ENCODE peak calls at places on chromosomes 6 and 20, in eight cellular contexts. N, F, Q, Z, J, B, I and X are unnamed samples.

GRCh38 chr20:63619505-63619904 is 7.4 kb downstream of the GMEB2 start:
- DNase-seq in N (no peak), F (no peak), Q (no peak), Z (no peak), J (no peak), B (no peak), I (no peak), X (no peak)

GRCh38 chr6:82902290-82902689 is 163.4 kb downstream of the UBE3D start:
- DNase-seq in N (no peak), F (no peak), Q (no peak), Z (no peak), J (no peak), B (no peak), I (no peak), X (no peak)

GRCh38 chr6:25237579-25237978 is 41.6 kb upstream of the CARMIL1 start:
- DNase-seq in N (no peak), F (no peak), Q (no peak), Z (no peak), J (no peak), B (no peak), I (no peak), X (no peak)

GRCh38 chr20:62161347-62161746 is 17.8 kb downstream of the SS18L1 start:
- DNase-seq in N (no peak), F (no peak), Q (no peak), Z (no peak), J (no peak), B (no peak), I (no peak), X (no peak)

GRCh38 chr6:1672379-1672778 is 62.7 kb downstream of the FOXC1 start:
- DNase-seq in N (no peak), F (no peak), Q (no peak), Z (no peak), J (no peak), B (no peak), I (no peak), X (no peak)

GRCh38 chr6:14799928-14800327 is 445.9 kb upstream of the JARID2 start:
- DNase-seq in N (peak), F (no peak), Q (peak), Z (no peak), J (no peak), B (peak), I (peak), X (peak)

GRCh38 chr6:154732538-154732823 is 735 bp upstream of the SCAF8 start:
- DNase-seq in N (no peak), F (no peak), Q (no peak), Z (no peak), J (no peak), B (no peak), I (no peak), X (no peak)

GRCh38 chr6:104700371-104701185 is 159.1 kb downstream of the HACE1 start:
- DNase-seq in N (no peak), F (peak), Q (no peak), Z (no peak), J (no peak), B (no peak), I (no peak), X (no peak)

GRCh38 chr20:59183751-59184150 is 20.1 kb downstream of the ZNF831 start:
- DNase-seq in N (no peak), F (no peak), Q (peak), Z (no peak), J (no peak), B (no peak), I (no peak), X (no peak)

GRCh38 chr20:64064145-64064698 is 1.2 kb downstream of the TCEA2 start:
- DNase-seq in N (no peak), F (no peak), Q (peak), Z (no peak), J (no peak), B (peak), I (no peak), X (no peak)

GRCh38 chr6:108632441-108632840 is 71.7 kb downstream of the FOXO3 start:
- DNase-seq in N (no peak), F (no peak), Q (no peak), Z (no peak), J (no peak), B (no peak), I (no peak), X (no peak)

GRCh38 chr6:167031082-167031709 is 32.0 kb downstream of the CEP43 start:
- DNase-seq in N (no peak), F (no peak), Q (no peak), Z (no peak), J (no peak), B (no peak), I (no peak), X (no peak)

GRCh38 chr6:17505767-17506280 is 94.3 kb upstream of the FAM8A1 start:
- DNase-seq in N (no peak), F (peak), Q (no peak), Z (no peak), J (no peak), B (no peak), I (no peak), X (no peak)

GRCh38 chr20:17727351-17727750 is 27.6 kb downstream of the BANF2 start:
- DNase-seq in N (no peak), F (no peak), Q (no peak), Z (no peak), J (no peak), B (no peak), I (no peak), X (no peak)

GRCh38 chr20:58639182-58640146 is 11.6 kb upstream of the STX16 start:
- DNase-seq in N (peak), F (no peak), Q (no peak), Z (peak), J (no peak), B (no peak), I (no peak), X (no peak)

GRCh38 chr20:653110-653589 is at the start of gene SRXN1:
- DNase-seq in N (peak), F (peak), Q (peak), Z (peak), J (peak), B (peak), I (peak), X (peak)

GRCh38 chr6:12051861-12052368 is 39.8 kb downstream of the HIVEP1 start:
- DNase-seq in N (no peak), F (no peak), Q (no peak), Z (no peak), J (no peak), B (no peak), I (no peak), X (peak)

GRCh38 chr20:9460518-9460917 is 53.9 kb upstream of the LAMP5 start:
- DNase-seq in N (no peak), F (no peak), Q (peak), Z (no peak), J (no peak), B (no peak), I (no peak), X (no peak)

GRCh38 chr6:105226598-105227291 is 46.9 kb upstream of the POPDC3 start:
- DNase-seq in N (no peak), F (no peak), Q (no peak), Z (no peak), J (no peak), B (no peak), I (no peak), X (no peak)

GRCh38 chr20:63234693-63235398 is 859 bp upstream of the BIRC7 start:
- DNase-seq in N (no peak), F (peak), Q (peak), Z (no peak), J (no peak), B (peak), I (peak), X (peak)

GRCh38 chr6:83518946-83519489 is 6.7 kb downstream of the PRSS35 start:
- DNase-seq in N (no peak), F (no peak), Q (no peak), Z (no peak), J (no peak), B (no peak), I (no peak), X (no peak)

GRCh38 chr6:152975204-152975915 is 7.5 kb downstream of the FBXO5 start:
- DNase-seq in N (no peak), F (no peak), Q (no peak), Z (no peak), J (no peak), B (no peak), I (no peak), X (no peak)

GRCh38 chr20:23625236-23625964 is 12.4 kb downstream of the CST3 start:
- DNase-seq in N (no peak), F (no peak), Q (no peak), Z (no peak), J (no peak), B (no peak), I (no peak), X (no peak)

GRCh38 chr6:35260642-35261570 is 1.4 kb downstream of the ZNF76 start:
- DNase-seq in N (peak), F (no peak), Q (no peak), Z (no peak), J (no peak), B (no peak), I (no peak), X (no peak)

GRCh38 chr6:170279977-170280688 is 10.7 kb downstream of the DLL1 start:
- DNase-seq in N (peak), F (no peak), Q (peak), Z (no peak), J (no peak), B (peak), I (no peak), X (peak)

GRCh38 chr6:34315780-34316179 is 67.0 kb upstream of the SMIM29 start:
- DNase-seq in N (no peak), F (no peak), Q (no peak), Z (no peak), J (no peak), B (no peak), I (no peak), X (no peak)

GRCh38 chr20:63735859-63736718 is at the start of gene LIME1:
- DNase-seq in N (peak), F (peak), Q (no peak), Z (peak), J (no peak), B (peak), I (no peak), X (peak)

GRCh38 chr6:56890683-56891429 is 64.1 kb upstream of the BEND6 start:
- DNase-seq in N (no peak), F (no peak), Q (peak), Z (no peak), J (no peak), B (no peak), I (no peak), X (no peak)

GRCh38 chr6:110181131-110182027 is 1.2 kb downstream of the CDC40 start:
- DNase-seq in N (no peak), F (no peak), Q (no peak), Z (no peak), J (no peak), B (no peak), I (no peak), X (no peak)

GRCh38 chr6:7587631-7588100 is 2.3 kb upstream of the SNRNP48 start:
- DNase-seq in N (no peak), F (no peak), Q (no peak), Z (no peak), J (no peak), B (no peak), I (no peak), X (peak)

GRCh38 chr6:159899994-159900745 is 9.4 kb downstream of the MAS1 start:
- DNase-seq in N (no peak), F (no peak), Q (peak), Z (no peak), J (no peak), B (no peak), I (no peak), X (no peak)

GRCh38 chr6:47483516-47483852 is 5.9 kb downstream of the CD2AP start:
- DNase-seq in N (no peak), F (no peak), Q (no peak), Z (no peak), J (no peak), B (no peak), I (no peak), X (no peak)

GRCh38 chr6:105892577-105893262 is 193.4 kb upstream of the PRDM1 start:
- DNase-seq in N (no peak), F (no peak), Q (no peak), Z (no peak), J (no peak), B (peak), I (peak), X (peak)

GRCh38 chr6:4466260-4466659 is 309.9 kb upstream of the CDYL start:
- DNase-seq in N (no peak), F (no peak), Q (no peak), Z (no peak), J (no peak), B (peak), I (no peak), X (peak)

GRCh38 chr6:32854376-32855178 is 585 bp downstream of the PSMB9 start:
- DNase-seq in N (peak), F (no peak), Q (peak), Z (no peak), J (no peak), B (peak), I (no peak), X (peak)

GRCh38 chr6:132731086-132731485 is 17.2 kb upstream of the VNN1 start:
- DNase-seq in N (no peak), F (no peak), Q (no peak), Z (no peak), J (no peak), B (no peak), I (no peak), X (no peak)

GRCh38 chr6:25404693-25405169 is 125.6 kb downstream of the CARMIL1 start:
- DNase-seq in N (no peak), F (no peak), Q (no peak), Z (no peak), J (no peak), B (peak), I (no peak), X (peak)

GRCh38 chr20:38073307-38074010 is 39.9 kb downstream of the RPRD1B start:
- DNase-seq in N (peak), F (peak), Q (no peak), Z (no peak), J (no peak), B (peak), I (peak), X (peak)
- TF ChIP-seq EP300 in N (no peak), F (no peak), Q (no peak), Z (no peak), J (no peak), B (no peak), I (no peak), X (no peak)

GRCh38 chr6:90780141-90780540 is 193.3 kb upstream of the MAP3K7 start:
- DNase-seq in N (no peak), F (no peak), Q (no peak), Z (no peak), J (no peak), B (no peak), I (no peak), X (no peak)
- TF ChIP-seq EP300 in N (no peak), F (no peak), Q (no peak), Z (no peak), J (no peak), B (no peak), I (no peak), X (no peak)

GRCh38 chr6:156687875-156688549 is 89.2 kb upstream of the ARID1B start:
- DNase-seq in N (peak), F (peak), Q (no peak), Z (no peak), J (no peak), B (peak), I (no peak), X (peak)
- TF ChIP-seq EP300 in N (no peak), F (no peak), Q (no peak), Z (no peak), J (no peak), B (no peak), I (no peak), X (no peak)

DNA sequence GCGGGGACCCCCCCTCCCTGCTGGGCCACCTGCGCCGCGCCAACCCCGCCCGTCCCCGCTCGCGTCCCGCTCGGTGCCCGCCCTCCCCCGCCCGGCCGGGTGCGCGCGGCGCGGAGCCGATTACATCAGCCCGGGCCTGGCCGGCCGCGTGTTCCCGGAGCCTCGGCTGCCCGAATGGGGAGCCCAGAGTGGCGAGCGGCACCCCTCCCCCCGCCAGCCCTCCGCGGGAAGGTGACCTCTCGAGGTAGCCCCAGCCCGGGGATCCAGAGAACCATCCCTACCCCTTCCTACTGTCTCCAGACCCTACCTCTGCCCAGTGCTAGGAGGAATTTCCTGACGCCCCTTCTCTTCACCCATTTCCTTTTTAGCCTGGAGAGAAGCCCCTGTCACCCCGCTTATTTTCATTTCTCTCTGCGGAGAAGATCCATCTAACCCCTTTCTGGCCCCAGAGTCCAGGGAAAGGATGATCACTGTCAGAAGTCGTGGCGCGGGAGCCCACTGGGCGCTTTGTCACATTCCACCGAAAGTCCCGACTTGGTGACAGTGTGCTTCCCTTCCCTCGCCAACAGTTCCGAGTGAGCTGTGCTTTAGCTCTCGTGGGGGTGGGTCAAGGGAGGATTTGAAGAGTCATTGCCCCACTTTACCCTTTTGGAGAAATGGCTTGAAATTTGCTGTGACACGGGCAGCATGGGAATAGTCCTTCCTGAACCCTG is 2.0 kb downstream of the VEGFA start:
- DNase-seq in N (peak), F (peak), Q (peak), Z (no peak), J (peak), B (peak), I (peak), X (peak)
- TF ChIP-seq EP300 in N (no peak), F (no peak), Q (no peak), Z (no peak), J (no peak), B (no peak), I (no peak), X (no peak)

DNA sequence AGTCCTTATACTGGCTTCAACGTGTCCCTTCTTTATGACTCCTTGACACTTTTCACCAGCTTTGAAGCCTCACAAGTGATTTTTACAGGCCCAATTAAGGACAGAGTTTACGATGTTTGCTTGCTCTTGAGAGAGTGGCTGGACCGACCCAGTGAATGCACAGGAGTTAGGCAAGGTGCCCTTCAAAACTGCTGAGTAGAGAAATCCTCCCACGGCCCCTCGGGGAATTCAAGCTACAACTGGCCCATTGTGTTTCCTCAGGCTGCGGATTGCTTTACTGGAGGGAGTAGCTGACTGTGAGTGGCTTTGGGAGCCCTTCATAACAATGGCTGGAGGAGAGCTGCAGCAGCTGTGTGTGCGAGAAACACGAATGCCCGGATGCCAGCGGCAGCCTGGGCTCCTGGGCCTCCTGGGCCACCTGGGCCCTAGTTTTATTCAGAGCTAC is 50.0 kb downstream of the SGK1 start:
- DNase-seq in N (no peak), F (peak), Q (no peak), Z (no peak), J (no peak), B (no peak), I (peak), X (peak)
- TF ChIP-seq EP300 in N (no peak), F (no peak), Q (no peak), Z (no peak), J (no peak), B (no peak), I (no peak), X (no peak)

GRCh38 chr6:28922841-28923317 is 906 bp downstream of the TRIM27 start:
- DNase-seq in N (no peak), F (peak), Q (no peak), Z (no peak), J (no peak), B (peak), I (no peak), X (peak)
- TF ChIP-seq EP300 in N (no peak), F (no peak), Q (no peak), Z (no peak), J (no peak), B (no peak), I (no peak), X (no peak)

DNA sequence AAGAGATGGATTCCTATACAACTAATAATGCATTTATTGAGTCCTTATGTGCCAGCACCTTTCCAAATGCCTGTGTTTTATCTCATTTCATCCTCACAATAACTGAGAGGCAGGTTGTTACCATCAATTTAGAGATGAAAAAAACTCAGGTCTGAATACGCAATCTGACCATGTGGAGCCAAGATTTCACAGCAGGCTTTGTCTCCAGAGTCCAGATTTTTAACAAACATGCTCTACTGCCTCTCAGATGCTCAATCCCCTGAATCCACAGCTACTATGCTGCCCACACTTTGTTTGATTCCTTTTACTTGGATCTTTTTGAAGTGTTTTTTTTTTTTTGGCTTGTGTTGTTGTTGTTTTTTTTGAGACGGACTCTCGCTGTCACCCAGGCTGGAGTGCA is 46.8 kb downstream of the B4GALT5 start:
- DNase-seq in N (no peak), F (no peak), Q (no peak), Z (no peak), J (no peak), B (no peak), I (no peak), X (no peak)
- TF ChIP-seq EP300 in N (no peak), F (no peak), Q (no peak), Z (no peak), J (no peak), B (no peak), I (no peak), X (no peak)